ENCODE peak calls at places on chromosome 19, in five cellular contexts. One of them, this sample, is unnamed.

GRCh38 chr19:21568816-21569496 is 63.6 kb downstream of the ZNF429 start:
- DNase-seq in cardiac muscle cell: peak
- DNase-seq in NCI-H1694: no peak
- DNase-seq in NCI-H446: no peak
- DNase-seq in amniotic stem cell: no peak
- DNase-seq in this sample: peak

GRCh38 chr19:2782936-2783780 is at the start of gene SGTA:
- DNase-seq in cardiac muscle cell: peak
- DNase-seq in NCI-H1694: peak
- DNase-seq in NCI-H446: peak
- DNase-seq in amniotic stem cell: peak
- DNase-seq in this sample: peak

GRCh38 chr19:16457195-16457953 is 14.4 kb downstream of the EPS15L1 start:
- DNase-seq in cardiac muscle cell: peak
- DNase-seq in NCI-H1694: peak
- DNase-seq in NCI-H446: peak
- DNase-seq in amniotic stem cell: no peak
- DNase-seq in this sample: no peak

GRCh38 chr19:54439174-54439851 is 9.7 kb upstream of the LENG8 start:
- DNase-seq in cardiac muscle cell: peak
- DNase-seq in NCI-H1694: peak
- DNase-seq in NCI-H446: no peak
- DNase-seq in amniotic stem cell: no peak
- DNase-seq in this sample: no peak

GRCh38 chr19:17754634-17755532 is 3.6 kb downstream of the FCHO1 start:
- DNase-seq in cardiac muscle cell: no peak
- DNase-seq in NCI-H1694: no peak
- DNase-seq in NCI-H446: no peak
- DNase-seq in amniotic stem cell: no peak
- DNase-seq in this sample: no peak

GRCh38 chr19:17049711-17050280 is 23.2 kb upstream of the CPAMD8 start:
- DNase-seq in cardiac muscle cell: peak
- DNase-seq in NCI-H1694: no peak
- DNase-seq in NCI-H446: no peak
- DNase-seq in amniotic stem cell: no peak
- DNase-seq in this sample: no peak

GRCh38 chr19:28427256-28428083 is 785.5 kb downstream of the UQCRFS1 start:
- DNase-seq in cardiac muscle cell: no peak
- DNase-seq in NCI-H1694: no peak
- DNase-seq in NCI-H446: no peak
- DNase-seq in amniotic stem cell: no peak
- DNase-seq in this sample: no peak

GRCh38 chr19:22427587-22428298 is 5.6 kb upstream of the ZNF98 start:
- DNase-seq in cardiac muscle cell: no peak
- DNase-seq in NCI-H1694: no peak
- DNase-seq in NCI-H446: no peak
- DNase-seq in amniotic stem cell: no peak
- DNase-seq in this sample: no peak

GRCh38 chr19:54462713-54463530 is 656 bp downstream of the LENG9 start:
- DNase-seq in cardiac muscle cell: peak
- DNase-seq in NCI-H1694: peak
- DNase-seq in NCI-H446: peak
- DNase-seq in amniotic stem cell: peak
- DNase-seq in this sample: peak

GRCh38 chr19:49502866-49503581 is 6.8 kb downstream of the RPS11 start:
- DNase-seq in cardiac muscle cell: peak
- DNase-seq in NCI-H1694: peak
- DNase-seq in NCI-H446: peak
- DNase-seq in amniotic stem cell: peak
- DNase-seq in this sample: no peak

GRCh38 chr19:5804516-5805464 is at the start of gene NRTN:
- DNase-seq in cardiac muscle cell: no peak
- DNase-seq in NCI-H1694: peak
- DNase-seq in NCI-H446: peak
- DNase-seq in amniotic stem cell: no peak
- DNase-seq in this sample: peak

This sample was measured in T-helper 22 cell.